ENCODE peak calls at places on chromosome 12, in ten cellular contexts. X is HCT116, Q is AG10803, I is heart left ventricle, J is cardiac fibroblast, V is IMR-90, D is pancreas, A is mammary epithelial cell, Y is endothelial cell of umbilical vein, G is keratinocyte. O is an unnamed sample.

GRCh38 chr12:108611884-108612415 is 14.1 kb upstream of the TMEM119 start:
- DNase-seq in Q (peak; percentile 82), J (peak; percentile 84), X (peak; percentile 72), D (no peak), A (peak; percentile 85), Y (peak; percentile 58), G (peak; percentile 71), V (peak; percentile 89), I (no peak), O (peak; percentile 93)

GRCh38 chr12:123449103-123449736 is 8.7 kb upstream of the SNRNP35 start:
- DNase-seq in A (no peak), I (no peak), G (no peak), J (no peak), Q (no peak), V (no peak), Y (no peak), D (no peak), X (no peak), O (no peak)

GRCh38 chr12:78194448-78194847 is 363.8 kb downstream of the NAV3 start:
- DNase-seq in Q (peak; percentile 98), I (no peak), Y (peak; percentile 63), G (no peak), D (no peak), A (peak; percentile 72), V (peak; percentile 95), J (peak; percentile 97), X (no peak), O (peak; percentile 41)

GRCh38 chr12:12872139-12872933 is 19.0 kb upstream of the GPRC5A start:
- DNase-seq in J (peak; percentile 80), X (peak; percentile 87), Q (peak; percentile 62), V (peak; percentile 88), I (no peak), G (peak; percentile 52), A (peak; percentile 98), Y (peak; percentile 93), D (no peak), O (no peak)

GRCh38 chr12:8032242-8033152 is at the start of gene FOXJ2:
- DNase-seq in A (peak; percentile 74), G (no peak), Y (peak; percentile 80), I (peak; percentile 84), V (peak; percentile 58), J (peak; percentile 64), D (peak; percentile 94), Q (peak; percentile 64), X (no peak), O (no peak)

GRCh38 chr12:128794661-128795529 is 28.9 kb downstream of the SLC15A4 start:
- DNase-seq in A (no peak), I (no peak), G (no peak), X (no peak), Q (no peak), V (no peak), D (no peak), Y (peak; percentile 53), J (no peak), O (no peak)

GRCh38 chr12:65923228-65923627 is 98.9 kb downstream of the HMGA2 start:
- DNase-seq in G (no peak), V (no peak), I (no peak), X (no peak), Y (no peak), A (no peak), Q (no peak), J (no peak), D (no peak), O (no peak)

GRCh38 chr12:120980800-120981368 is 2.5 kb downstream of the HNF1A start:
- DNase-seq in G (no peak), A (no peak), Y (no peak), V (no peak), X (no peak), J (no peak), Q (no peak), I (no peak), D (no peak), O (no peak)

GRCh38 chr12:47742253-47742825 is 16.3 kb downstream of the RAPGEF3 start:
- DNase-seq in V (no peak), A (no peak), X (peak; percentile 26), I (no peak), J (peak; percentile 50), D (peak; percentile 86), Y (peak; percentile 51), Q (no peak), G (no peak), O (no peak)

GRCh38 chr12:111430418-111431353 is 25.0 kb downstream of the SH2B3 start:
- DNase-seq in A (no peak), I (no peak), J (no peak), V (no peak), X (no peak), G (no peak), D (no peak), Y (peak; percentile 73), Q (no peak), O (no peak)
- H3K4me3 ChIP-seq in A (no peak overlapping the region), I (no peak overlapping the region), J (no peak overlapping the region), V (no peak overlapping the region), X (no peak overlapping the region), G (no peak overlapping the region), D (no peak overlapping the region), Y (peak overlapping the region; percentile 6), Q (no peak overlapping the region), O (no peak overlapping the region)

GRCh38 chr12:3681595-3681921 is 71.4 kb downstream of the CRACR2A start:
- DNase-seq in V (no peak), A (no peak), X (no peak), I (no peak), Y (no peak), Q (no peak), D (no peak), G (no peak), J (no peak), O (no peak)

GRCh38 chr12:3673960-3674708 is 78.8 kb downstream of the CRACR2A start:
- DNase-seq in G (no peak), A (no peak), Q (no peak), D (no peak), I (no peak), Y (no peak), X (no peak), V (no peak), J (no peak), O (no peak)

GRCh38 chr12:3679831-3680230 is 73.1 kb downstream of the CRACR2A start:
- DNase-seq in D (no peak), Y (no peak), J (no peak), I (no peak), G (no peak), A (no peak), V (no peak), Q (no peak), X (no peak), O (no peak)

GRCh38 chr12:3680919-3681594 is 71.9 kb downstream of the CRACR2A start:
- DNase-seq in Q (peak; percentile 8), D (peak; percentile 71), X (no peak), V (no peak), Y (peak; percentile 61), I (peak; percentile 68), J (peak; percentile 58), A (peak; percentile 14), G (no peak), O (no peak)

GRCh38 chr12:3677609-3678008 is 75.3 kb downstream of the CRACR2A start:
- DNase-seq in Q (no peak), V (no peak), I (no peak), X (no peak), G (no peak), D (no peak), J (no peak), Y (no peak), A (no peak), O (no peak)
- TF ChIP-seq CTCF in Q (no peak), V (no peak), I (no peak), X (no peak), G (no peak), D (no peak), J (no peak), Y (no peak), A (no peak), O (no peak)

DNA sequence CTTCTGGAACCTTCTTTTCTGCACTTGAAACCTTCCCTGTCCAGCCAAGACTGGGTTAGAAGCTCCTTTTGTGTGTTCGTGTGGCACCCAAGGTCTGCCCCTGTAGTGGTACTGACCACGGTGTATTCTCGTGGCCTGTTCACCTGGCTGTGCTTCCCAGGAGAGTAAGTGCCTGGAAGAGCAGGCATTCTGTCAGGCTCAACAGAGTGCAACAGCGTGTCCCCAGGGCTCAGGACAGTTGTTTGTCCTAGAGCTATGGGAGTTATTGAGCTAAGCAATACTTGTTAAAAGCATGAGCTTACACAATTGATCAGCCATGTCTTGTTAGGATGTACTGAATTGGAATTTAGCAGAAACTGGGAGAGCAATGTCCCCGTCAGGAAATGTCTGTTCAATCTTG is 12.9 kb upstream of the SLC38A2 start:
- DNase-seq in I (no peak), A (no peak), G (no peak), D (no peak), Y (peak; percentile 32), J (no peak), Q (no peak), V (no peak), X (no peak), O (no peak)
- H3K4me3 ChIP-seq in I (no peak overlapping the region), A (peak overlapping the region; percentile 60), G (no peak overlapping the region), D (no peak overlapping the region), Y (no peak overlapping the region), J (no peak overlapping the region), Q (no peak overlapping the region), V (no peak overlapping the region), X (peak overlapping the region; percentile 5), O (no peak overlapping the region)

DNA sequence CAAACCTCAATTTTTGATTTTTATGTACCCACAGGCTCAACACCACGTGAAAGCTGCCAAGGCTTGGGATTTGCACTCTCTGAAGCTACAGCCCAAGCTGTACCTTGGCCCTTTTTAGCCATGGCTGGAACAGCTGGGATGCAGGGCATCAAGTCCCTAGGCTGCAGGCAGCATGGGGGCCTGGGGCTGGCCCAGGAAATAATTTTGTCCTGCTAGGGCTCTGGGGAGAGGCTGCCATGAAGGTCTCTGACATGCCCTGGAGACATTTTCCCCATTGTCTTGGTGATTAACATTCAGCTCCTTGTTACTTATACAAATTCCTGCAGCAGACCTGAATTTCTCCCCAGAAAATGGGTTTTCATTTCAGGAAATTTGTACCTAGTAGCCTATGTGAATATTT is 103.7 kb downstream of the SCAF11 start:
- DNase-seq in A (no peak), V (no peak), X (no peak), I (no peak), J (no peak), G (no peak), Q (no peak), D (no peak), Y (no peak), O (no peak)
- TF ChIP-seq CTCF in A (no peak), V (no peak), X (no peak), I (no peak), J (no peak), G (no peak), Q (no peak), D (no peak), Y (no peak), O (no peak)

O was measured in epithelial cell of proximal tubule.